ENCODE peak calls at places on chromosome 9, in six cellular contexts. A is transverse colon, E is PC-3, T is pancreas, P is lung, N is psoas muscle. X is an unnamed sample. For H3K4me1, the result is how much of the 10 kb centered on the place peaks cover.

GRCh38 chr9:132020845-132021510 is 58.7 kb downstream of the MED27 start:
- DNase-seq in A (no peak), E (peak), T (no peak), P (no peak), N (no peak), X (no peak)

GRCh38 chr9:326667-327066 is 112.0 kb downstream of the DOCK8 start:
- DNase-seq in A (no peak), E (no peak), T (no peak), P (no peak), N (no peak), X (no peak)

GRCh38 chr9:89494199-89494598 is 3.7 kb downstream of the SEMA4D start:
- DNase-seq in A (no peak), E (no peak), T (no peak), P (no peak), N (no peak), X (no peak)

GRCh38 chr9:29203216-29203930 is 1630.1 kb upstream of the C9orf72 start:
- DNase-seq in A (no peak), E (peak), T (no peak), P (no peak), N (no peak), X (no peak)

GRCh38 chr9:75471549-75472114 is 383.3 kb downstream of the OSTF1 start:
- DNase-seq in A (no peak), E (no peak), T (no peak), P (no peak), N (no peak), X (no peak)

GRCh38 chr9:133346021-133346713 is 1.8 kb downstream of the MED22 start:
- DNase-seq in A (no peak), E (no peak), T (peak), P (no peak), N (no peak), X (no peak)

GRCh38 chr9:79652598-79652997 is 80.8 kb downstream of the TLE4 start:
- DNase-seq in A (no peak), E (peak), T (no peak), P (no peak), N (no peak), X (no peak)

GRCh38 chr9:21682981-21683380 is 119.5 kb upstream of the MTAP start:
- DNase-seq in A (no peak), E (peak), T (no peak), P (no peak), N (no peak), X (no peak)

GRCh38 chr9:106467113-106467846 is 395.7 kb upstream of the ZNF462 start:
- DNase-seq in A (no peak), E (no peak), T (no peak), P (no peak), N (no peak), X (no peak)

GRCh38 chr9:27369591-27369990 is 72.6 kb upstream of the EQTN start:
- DNase-seq in A (no peak), E (no peak), T (no peak), P (no peak), N (no peak), X (no peak)

GRCh38 chr9:114988962-114989599 is 58.7 kb upstream of the TNFSF8 start:
- DNase-seq in A (no peak), E (peak), T (no peak), P (no peak), N (no peak), X (no peak)

GRCh38 chr9:33106827-33107621 is 30.6 kb upstream of the SMU1 start:
- DNase-seq in A (no peak), E (peak), T (no peak), P (no peak), N (peak), X (peak)

GRCh38 chr9:20599195-20599594 is 23.1 kb downstream of the MLLT3 start:
- DNase-seq in A (no peak), E (no peak), T (no peak), P (no peak), N (no peak), X (no peak)

GRCh38 chr9:126225611-126226609 is 100.7 kb upstream of the MVB12B start:
- DNase-seq in A (no peak), E (no peak), T (no peak), P (no peak), N (no peak), X (no peak)

GRCh38 chr9:80698725-80699124 is 990.6 kb downstream of the TLE1 start:
- DNase-seq in A (no peak), E (peak), T (no peak), P (no peak), N (no peak), X (no peak)

GRCh38 chr9:107465467-107466451 is 23.8 kb downstream of the KLF4 start:
- DNase-seq in A (peak), E (peak), T (peak), P (peak), N (peak), X (peak)

GRCh38 chr9:21017092-21017491 is 14.3 kb downstream of the HACD4 start:
- DNase-seq in A (no peak), E (peak), T (no peak), P (no peak), N (no peak), X (no peak)

GRCh38 chr9:86836797-86837196 is 110.5 kb downstream of the GAS1 start:
- DNase-seq in A (no peak), E (no peak), T (no peak), P (no peak), N (no peak), X (no peak)

GRCh38 chr9:32991895-32992595 is 9.4 kb downstream of the APTX start:
- DNase-seq in A (no peak), E (no peak), T (no peak), P (no peak), N (no peak), X (no peak)

GRCh38 chr9:14396171-14396570 is 82.2 kb upstream of the NFIB start:
- DNase-seq in A (no peak), E (no peak), T (no peak), P (no peak), N (peak), X (no peak)

GRCh38 chr9:131667576-131667975 is 72.3 kb downstream of the RAPGEF1 start:
- DNase-seq in A (no peak), E (no peak), T (no peak), P (no peak), N (no peak), X (no peak)

GRCh38 chr9:33288828-33289483 is 1.4 kb upstream of the NFX1 start:
- DNase-seq in A (peak), E (no peak), T (peak), P (no peak), N (peak), X (no peak)

DNA sequence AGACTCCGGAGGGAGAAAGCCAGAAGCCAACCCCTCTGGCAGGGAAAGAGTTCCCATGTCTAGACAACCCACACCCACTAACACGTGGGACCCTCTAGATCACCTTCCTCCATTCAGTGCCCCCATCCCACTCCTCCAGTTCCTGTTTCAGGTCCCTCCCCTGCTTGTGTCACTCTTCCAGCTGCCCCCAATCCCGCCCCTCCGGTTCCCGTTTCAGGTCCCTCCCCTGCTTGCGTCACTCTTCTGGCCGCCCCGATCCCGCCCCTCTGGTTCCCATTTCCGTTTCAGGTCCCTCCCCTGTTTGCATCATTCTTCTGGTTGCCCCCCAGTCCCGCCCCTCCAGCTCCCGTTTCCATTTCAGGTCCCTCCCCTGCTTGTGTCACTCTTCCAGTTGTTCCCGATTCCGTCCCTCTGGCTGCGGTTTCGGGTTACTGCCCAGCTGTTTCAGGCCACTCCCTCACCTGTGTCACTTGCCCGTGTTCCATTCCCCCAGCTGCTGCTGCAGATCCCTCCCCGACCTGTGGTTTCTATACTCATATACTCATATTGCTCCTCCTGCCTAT is 64.8 kb upstream of the RANBP6 start:
- DNase-seq in A (peak), E (peak), T (peak), P (peak), N (peak), X (peak)
- H3K4me3 ChIP-seq in A (peak), E (peak), T (peak), P (no peak), N (peak), X (no peak)

DNA sequence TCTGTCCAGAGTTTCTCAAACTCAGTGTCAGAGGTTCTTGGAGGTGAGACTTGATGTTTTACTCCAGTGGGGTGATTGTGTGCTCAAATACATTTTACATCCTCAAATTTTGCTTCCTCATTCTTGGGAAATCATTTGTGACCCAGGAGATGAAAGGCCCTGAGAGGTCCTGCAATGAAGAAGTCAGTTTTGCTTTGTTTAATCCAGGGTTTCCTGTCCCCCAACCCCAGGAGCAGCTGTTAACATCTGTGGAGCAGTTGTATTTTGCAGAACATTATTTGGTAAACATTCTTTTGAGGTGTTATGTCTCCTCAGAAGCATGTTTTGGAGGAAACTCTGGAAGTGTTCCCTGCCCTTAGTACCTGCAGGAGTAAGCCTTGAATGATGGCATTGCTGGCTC is 59.8 kb downstream of the DAB2IP start:
- DNase-seq in A (no peak), E (no peak), T (no peak), P (no peak), N (no peak), X (no peak)
- H3K27ac ChIP-seq in A (peak), E (no peak), T (no peak), P (no peak), N (no peak), X (no peak)

DNA sequence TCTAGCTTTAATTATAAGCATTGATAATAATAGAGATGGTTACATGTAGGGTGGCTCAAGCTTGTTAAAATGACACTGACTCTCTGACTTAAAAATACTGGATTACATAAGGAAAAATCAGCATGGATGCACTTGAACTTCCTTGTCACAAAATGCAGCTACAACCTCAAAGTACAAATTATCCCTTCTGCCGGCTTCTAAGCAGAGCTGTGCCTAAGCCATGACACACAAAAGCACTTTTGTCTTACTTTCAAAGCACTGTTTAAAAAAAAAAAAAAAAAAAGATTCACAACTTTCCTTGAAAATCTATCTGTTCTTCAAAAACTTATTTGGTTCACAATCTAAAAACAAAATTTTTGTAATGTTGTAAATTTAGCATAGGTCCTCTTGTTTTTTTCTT is 36.4 kb upstream of the ZFAND5 start:
- DNase-seq in A (no peak), E (no peak), T (no peak), P (no peak), N (no peak), X (no peak)
- H3K4me1 ChIP-seq in A (under half), E (under half), T (under half), P (under half), N (under half), X (under half)

DNA sequence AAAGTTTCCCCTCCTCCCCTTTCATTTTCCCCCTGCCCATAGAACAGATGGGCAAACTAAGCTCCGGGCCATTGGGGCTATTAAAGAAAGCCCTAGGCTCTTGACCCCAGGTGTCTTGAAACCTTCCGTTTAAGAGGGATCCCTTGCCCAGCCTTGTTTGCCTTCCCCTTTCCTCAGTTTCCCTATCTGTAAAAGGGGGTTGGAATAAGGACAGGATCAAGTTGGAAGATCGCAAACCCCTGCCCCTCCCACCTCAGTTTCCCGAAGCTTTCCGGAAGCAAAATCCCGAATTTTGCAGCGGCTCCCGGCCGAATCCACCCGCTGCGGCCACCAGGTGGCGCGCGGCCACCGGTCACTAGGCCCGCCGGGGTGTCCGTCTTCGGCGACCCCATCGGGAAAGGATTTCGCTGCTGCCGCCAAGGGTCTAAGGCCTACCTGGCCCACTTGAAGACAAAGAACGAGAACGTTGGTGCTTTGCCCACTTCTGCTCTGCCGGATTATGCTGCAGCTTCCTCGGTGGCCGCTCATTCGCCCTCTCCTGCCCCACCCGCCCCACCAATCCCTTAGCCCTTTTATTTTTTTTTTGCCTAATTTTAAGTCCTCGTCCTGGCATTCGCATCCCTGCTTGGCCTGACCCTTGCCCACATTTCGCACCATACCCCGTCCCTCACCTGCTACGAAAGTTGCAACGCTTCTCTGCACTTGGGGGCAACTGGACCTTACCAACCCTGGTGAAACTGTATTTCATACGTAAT is 933 bp upstream of the NR6A1 start:
- DNase-seq in A (peak), E (peak), T (no peak), P (peak), N (peak), X (peak)
- H3K4me3 ChIP-seq in A (peak), E (peak), T (peak), P (peak), N (peak), X (peak)

DNA sequence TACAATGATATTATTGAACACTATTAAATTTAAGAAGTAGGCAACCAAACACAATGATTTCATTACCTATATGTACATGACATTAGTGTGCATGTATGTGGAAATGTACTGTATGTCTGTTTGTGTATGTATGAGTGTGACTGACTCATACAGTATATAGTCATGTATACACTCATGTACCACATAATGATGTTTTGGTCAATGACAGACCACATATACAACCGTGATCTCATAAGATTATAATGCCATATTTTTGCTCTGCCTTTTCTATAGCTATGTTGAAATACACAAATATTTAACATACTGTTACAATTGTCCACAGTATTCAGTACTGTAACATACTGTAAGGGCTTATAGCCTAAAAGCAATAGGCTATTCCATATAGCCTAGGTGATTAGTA is 19.7 kb downstream of the SVEP1 start:
- DNase-seq in A (no peak), E (no peak), T (no peak), P (no peak), N (no peak), X (no peak)
- H3K27ac ChIP-seq in A (no peak), E (no peak), T (no peak), P (no peak), N (no peak), X (no peak)

DNA sequence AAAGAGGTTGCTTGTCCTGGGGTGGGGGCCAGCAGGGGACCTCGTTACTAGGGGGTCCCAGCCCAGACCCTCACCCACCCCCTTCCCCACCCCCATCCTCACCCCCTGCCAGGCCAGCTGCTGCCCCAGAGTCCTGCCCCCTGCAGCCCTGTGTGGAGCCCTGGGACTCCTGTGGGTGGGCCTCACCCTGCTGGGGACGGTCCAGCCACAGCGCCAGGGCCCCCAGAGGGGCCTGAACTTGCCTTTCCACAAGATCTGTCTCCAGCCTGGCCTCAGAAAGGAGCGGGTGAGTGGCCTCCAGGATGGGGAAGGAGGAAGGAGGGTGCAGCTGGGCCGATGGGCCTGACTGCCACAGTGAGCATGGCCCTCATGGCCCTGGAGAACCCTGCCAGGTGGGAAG is 7.5 kb upstream of the PTGDS start:
- DNase-seq in A (no peak), E (no peak), T (no peak), P (no peak), N (no peak), X (no peak)
- H3K4me1 ChIP-seq in A (under half), E (under half), T (under half), P (under half), N (under half), X (under half)

DNA sequence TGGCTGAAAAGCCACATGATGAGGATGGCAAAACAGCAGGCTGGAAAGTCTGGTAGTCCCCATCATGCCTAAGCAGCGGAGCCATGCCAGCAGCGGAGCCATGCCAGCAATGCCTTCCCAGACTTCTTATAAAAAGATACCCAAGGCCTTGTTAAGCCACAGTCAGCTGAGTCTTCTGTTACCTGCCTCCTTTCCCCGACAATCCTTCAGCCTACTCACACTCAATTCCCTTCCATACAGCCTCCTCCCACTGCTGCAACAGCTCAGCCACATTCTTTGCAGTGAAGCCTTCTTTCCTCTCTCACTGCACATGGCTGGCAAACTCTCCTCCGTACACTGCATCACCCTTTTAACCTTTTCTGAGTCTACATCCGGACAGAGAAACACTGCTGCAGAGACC is 114.9 kb downstream of the AUH start:
- DNase-seq in A (no peak), E (no peak), T (no peak), P (no peak), N (no peak), X (no peak)
- H3K4me3 ChIP-seq in A (no peak), E (no peak), T (no peak), P (no peak), N (no peak), X (no peak)

DNA sequence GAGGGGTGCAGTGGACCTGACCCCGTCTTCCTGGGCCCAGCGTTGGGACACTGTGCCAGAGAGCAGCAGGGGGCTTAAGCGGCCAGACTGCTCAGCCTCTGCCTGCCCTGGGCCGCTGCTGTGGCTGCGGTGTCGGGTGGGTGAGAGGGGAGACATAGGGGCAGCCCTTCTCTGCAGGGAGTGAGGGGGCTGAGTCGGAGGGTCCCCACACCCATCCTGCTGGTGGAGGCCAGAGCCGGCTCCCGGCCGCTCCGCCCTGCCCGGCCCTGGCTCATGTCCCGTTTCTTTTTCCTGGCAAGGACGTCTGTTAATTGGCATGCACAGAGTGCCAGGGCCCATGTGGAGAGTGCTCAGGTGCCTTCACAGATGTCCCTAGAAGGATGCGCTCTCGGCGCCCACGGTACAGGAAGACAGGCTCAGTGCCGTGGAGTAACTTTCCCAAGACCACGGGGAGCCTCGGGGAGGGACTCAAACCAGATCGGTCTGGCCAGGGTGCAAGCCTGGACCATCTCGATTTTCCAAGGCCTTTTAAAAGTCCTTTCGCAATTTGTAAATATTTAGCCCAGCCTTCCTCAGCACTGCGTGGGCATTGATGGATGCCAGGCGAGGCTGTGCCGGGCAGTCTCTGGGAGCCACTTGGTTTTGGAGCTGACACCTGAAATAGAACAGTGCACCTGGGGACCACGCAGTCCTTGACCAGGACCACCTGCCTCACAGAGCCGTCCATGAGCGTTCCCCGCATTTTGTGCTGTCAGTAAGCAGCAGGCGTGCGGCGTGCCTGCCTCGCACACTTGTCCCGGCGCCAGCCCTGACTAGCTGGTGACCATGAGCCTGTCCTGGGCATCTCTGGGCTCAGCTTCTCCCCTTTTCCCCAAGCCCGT is 60.9 kb downstream of the RXRA start:
- DNase-seq in A (peak), E (no peak), T (no peak), P (no peak), N (no peak), X (no peak)
- H3K27ac ChIP-seq in A (peak), E (no peak), T (peak), P (peak), N (peak), X (no peak)

GRCh38 chr9:7371032-7371431 is 428.5 kb downstream of the DMAC1 start:
- DNase-seq in A (no peak), E (no peak), T (no peak), P (no peak), N (no peak), X (no peak)

GRCh38 chr9:7376838-7377237 is 422.7 kb downstream of the DMAC1 start:
- DNase-seq in A (no peak), E (no peak), T (no peak), P (no peak), N (no peak), X (no peak)

GRCh38 chr9:7377489-7377888 is 422.1 kb downstream of the DMAC1 start:
- DNase-seq in A (no peak), E (no peak), T (no peak), P (no peak), N (no peak), X (no peak)

GRCh38 chr9:7376213-7376612 is 423.4 kb downstream of the DMAC1 start:
- DNase-seq in A (no peak), E (no peak), T (no peak), P (no peak), N (no peak), X (no peak)

GRCh38 chr9:7374966-7375650 is 424.5 kb downstream of the DMAC1 start:
- DNase-seq in A (no peak), E (peak), T (no peak), P (no peak), N (no peak), X (no peak)
- H3K4me1 ChIP-seq in A (under half), E (under half), T (under half), P (under half), N (under half), X (under half)

GRCh38 chr9:36985769-36986547 is 48.1 kb downstream of the PAX5 start:
- DNase-seq in A (no peak), E (no peak), T (no peak), P (no peak), N (no peak), X (no peak)
- H3K4me3 ChIP-seq in A (no peak), E (no peak), T (peak), P (no peak), N (peak), X (no peak)

X was measured in aorta.